ENCODE peak calls at places on chromosome X, in five cellular contexts. One of them, this sample, is unnamed. For H4K20me1, the result is how much of the 10 kb centered on the place peaks cover.

GRCh38 chrX:47991263-47992092 is 12.3 kb downstream of the ZNF182 start:
- DNase-seq in HCT116: no peak
- DNase-seq in hepatocyte: no peak
- DNase-seq in OCI-LY7: peak
- DNase-seq in SK-N-SH: no peak
- DNase-seq in this sample: no peak

GRCh38 chrX:14819766-14820165 is 53.1 kb downstream of the FANCB start:
- DNase-seq in HCT116: no peak
- DNase-seq in hepatocyte: no peak
- DNase-seq in OCI-LY7: no peak
- DNase-seq in SK-N-SH: no peak
- DNase-seq in this sample: no peak

GRCh38 chrX:106168107-106168506 is at the start of gene PWWP3B:
- DNase-seq in HCT116: peak
- DNase-seq in hepatocyte: peak
- DNase-seq in OCI-LY7: no peak
- DNase-seq in SK-N-SH: no peak
- DNase-seq in this sample: peak

GRCh38 chrX:47129879-47130358 is 14.6 kb downstream of the NDUFB11 start:
- DNase-seq in HCT116: no peak
- DNase-seq in hepatocyte: no peak
- DNase-seq in OCI-LY7: no peak
- DNase-seq in SK-N-SH: no peak
- DNase-seq in this sample: peak

GRCh38 chrX:8748855-8749254 is 16.9 kb upstream of the ANOS1 start:
- DNase-seq in HCT116: no peak
- DNase-seq in hepatocyte: peak
- DNase-seq in OCI-LY7: peak
- DNase-seq in SK-N-SH: peak
- DNase-seq in this sample: peak

GRCh38 chrX:140092121-140092520 is 126.8 kb upstream of the CXorf66 start:
- DNase-seq in HCT116: no peak
- DNase-seq in hepatocyte: no peak
- DNase-seq in OCI-LY7: no peak
- DNase-seq in SK-N-SH: no peak
- DNase-seq in this sample: no peak

GRCh38 chrX:2351999-2352995 is 148.5 kb downstream of the DHRSX start:
- DNase-seq in HCT116: no peak
- DNase-seq in hepatocyte: peak
- DNase-seq in OCI-LY7: no peak
- DNase-seq in SK-N-SH: no peak
- DNase-seq in this sample: no peak

GRCh38 chrX:135513140-135513535 is 7.3 kb upstream of the INTS6L start:
- DNase-seq in HCT116: no peak
- DNase-seq in hepatocyte: no peak
- DNase-seq in OCI-LY7: no peak
- DNase-seq in SK-N-SH: no peak
- DNase-seq in this sample: no peak

GRCh38 chrX:70013483-70014222 is 36.1 kb downstream of the AWAT2 start:
- DNase-seq in HCT116: no peak
- DNase-seq in hepatocyte: no peak
- DNase-seq in OCI-LY7: no peak
- DNase-seq in SK-N-SH: no peak
- DNase-seq in this sample: no peak

GRCh38 chrX:118347131-118347530 is 1.2 kb downstream of the WDR44 start:
- DNase-seq in HCT116: no peak
- DNase-seq in hepatocyte: peak
- DNase-seq in OCI-LY7: no peak
- DNase-seq in SK-N-SH: peak
- DNase-seq in this sample: no peak

GRCh38 chrX:131704136-131704695 is 160.3 kb downstream of the OR13H1 start:
- DNase-seq in HCT116: no peak
- DNase-seq in hepatocyte: no peak
- DNase-seq in OCI-LY7: no peak
- DNase-seq in SK-N-SH: peak
- DNase-seq in this sample: peak

GRCh38 chrX:8870411-8870810 is 69.2 kb upstream of the FAM9A start:
- DNase-seq in HCT116: no peak
- DNase-seq in hepatocyte: no peak
- DNase-seq in OCI-LY7: no peak
- DNase-seq in SK-N-SH: no peak
- DNase-seq in this sample: no peak

GRCh38 chrX:123859409-123859827 is 435 bp upstream of the XIAP start:
- DNase-seq in HCT116: no peak
- DNase-seq in hepatocyte: no peak
- DNase-seq in OCI-LY7: peak
- DNase-seq in SK-N-SH: peak
- DNase-seq in this sample: peak

GRCh38 chrX:68895339-68896250 is 66.8 kb downstream of the EFNB1 start:
- DNase-seq in HCT116: no peak
- DNase-seq in hepatocyte: peak
- DNase-seq in OCI-LY7: no peak
- DNase-seq in SK-N-SH: peak
- DNase-seq in this sample: no peak

GRCh38 chrX:1035206-1035605 is 177.2 kb downstream of the CRLF2 start:
- DNase-seq in HCT116: no peak
- DNase-seq in hepatocyte: no peak
- DNase-seq in OCI-LY7: no peak
- DNase-seq in SK-N-SH: no peak
- DNase-seq in this sample: no peak

GRCh38 chrX:1423215-1423614 is 29.5 kb downstream of the ASMTL start:
- DNase-seq in HCT116: no peak
- DNase-seq in hepatocyte: no peak
- DNase-seq in OCI-LY7: no peak
- DNase-seq in SK-N-SH: no peak
- DNase-seq in this sample: no peak

GRCh38 chrX:151722241-151722846 is 6.5 kb downstream of the FATE1 start:
- DNase-seq in HCT116: peak
- DNase-seq in hepatocyte: peak
- DNase-seq in OCI-LY7: peak
- DNase-seq in SK-N-SH: peak
- DNase-seq in this sample: peak

GRCh38 chrX:71111141-71111843 is at the start of gene IL2RG:
- DNase-seq in HCT116: no peak
- DNase-seq in hepatocyte: peak
- DNase-seq in OCI-LY7: peak
- DNase-seq in SK-N-SH: no peak
- DNase-seq in this sample: no peak

GRCh38 chrX:71911023-71911730 is 532 bp downstream of the NHSL2 start:
- DNase-seq in HCT116: no peak
- DNase-seq in hepatocyte: peak
- DNase-seq in OCI-LY7: no peak
- DNase-seq in SK-N-SH: peak
- DNase-seq in this sample: peak

GRCh38 chrX:32448320-32448719 is 763.0 kb downstream of the DMD start:
- DNase-seq in HCT116: no peak
- DNase-seq in hepatocyte: no peak
- DNase-seq in OCI-LY7: peak
- DNase-seq in SK-N-SH: no peak
- DNase-seq in this sample: peak

GRCh38 chrX:81195712-81196111 is 6.0 kb downstream of the HMGN5 start:
- DNase-seq in HCT116: peak
- DNase-seq in hepatocyte: peak
- DNase-seq in OCI-LY7: peak
- DNase-seq in SK-N-SH: peak
- DNase-seq in this sample: peak

GRCh38 chrX:151873096-151873495 is 39.6 kb upstream of the MAGEA4 start:
- DNase-seq in HCT116: no peak
- DNase-seq in hepatocyte: no peak
- DNase-seq in OCI-LY7: no peak
- DNase-seq in SK-N-SH: no peak
- DNase-seq in this sample: no peak

GRCh38 chrX:5870238-5870637 is 358.4 kb downstream of the NLGN4X start:
- DNase-seq in HCT116: no peak
- DNase-seq in hepatocyte: no peak
- DNase-seq in OCI-LY7: no peak
- DNase-seq in SK-N-SH: no peak
- DNase-seq in this sample: no peak

GRCh38 chrX:153723351-153724251 is 586 bp downstream of the BCAP31 start:
- DNase-seq in HCT116: no peak
- DNase-seq in hepatocyte: peak
- DNase-seq in OCI-LY7: peak
- DNase-seq in SK-N-SH: peak
- DNase-seq in this sample: peak
- H4K20me1 ChIP-seq in HCT116: under half
- H4K20me1 ChIP-seq in hepatocyte: under half
- H4K20me1 ChIP-seq in OCI-LY7: under half
- H4K20me1 ChIP-seq in SK-N-SH: under half
- H4K20me1 ChIP-seq in this sample: under half

GRCh38 chrX:17860811-17861495 is at the start of gene RAI2:
- DNase-seq in HCT116: no peak
- DNase-seq in hepatocyte: peak
- DNase-seq in OCI-LY7: no peak
- DNase-seq in SK-N-SH: peak
- DNase-seq in this sample: peak
- TF ChIP-seq EZH2phosphoT487 in HCT116: no peak
- TF ChIP-seq EZH2phosphoT487 in hepatocyte: no peak
- TF ChIP-seq EZH2phosphoT487 in OCI-LY7: no peak
- TF ChIP-seq EZH2phosphoT487 in SK-N-SH: no peak
- TF ChIP-seq EZH2phosphoT487 in this sample: no peak

GRCh38 chrX:110987292-110987691 is 108.7 kb upstream of the PAK3 start:
- DNase-seq in HCT116: no peak
- DNase-seq in hepatocyte: no peak
- DNase-seq in OCI-LY7: no peak
- DNase-seq in SK-N-SH: no peak
- DNase-seq in this sample: peak

GRCh38 chrX:110989447-110989846 is 106.5 kb upstream of the PAK3 start:
- DNase-seq in HCT116: no peak
- DNase-seq in hepatocyte: no peak
- DNase-seq in OCI-LY7: no peak
- DNase-seq in SK-N-SH: no peak
- DNase-seq in this sample: no peak

GRCh38 chrX:110989869-110990268 is 106.1 kb upstream of the PAK3 start:
- DNase-seq in HCT116: no peak
- DNase-seq in hepatocyte: no peak
- DNase-seq in OCI-LY7: no peak
- DNase-seq in SK-N-SH: no peak
- DNase-seq in this sample: no peak

GRCh38 chrX:110992611-110993010 is 103.4 kb upstream of the PAK3 start:
- DNase-seq in HCT116: no peak
- DNase-seq in hepatocyte: peak
- DNase-seq in OCI-LY7: peak
- DNase-seq in SK-N-SH: peak
- DNase-seq in this sample: peak
- TF ChIP-seq CTCF in HCT116: peak
- TF ChIP-seq CTCF in hepatocyte: peak
- TF ChIP-seq CTCF in OCI-LY7: peak
- TF ChIP-seq CTCF in SK-N-SH: peak
- TF ChIP-seq CTCF in this sample: peak

DNA sequence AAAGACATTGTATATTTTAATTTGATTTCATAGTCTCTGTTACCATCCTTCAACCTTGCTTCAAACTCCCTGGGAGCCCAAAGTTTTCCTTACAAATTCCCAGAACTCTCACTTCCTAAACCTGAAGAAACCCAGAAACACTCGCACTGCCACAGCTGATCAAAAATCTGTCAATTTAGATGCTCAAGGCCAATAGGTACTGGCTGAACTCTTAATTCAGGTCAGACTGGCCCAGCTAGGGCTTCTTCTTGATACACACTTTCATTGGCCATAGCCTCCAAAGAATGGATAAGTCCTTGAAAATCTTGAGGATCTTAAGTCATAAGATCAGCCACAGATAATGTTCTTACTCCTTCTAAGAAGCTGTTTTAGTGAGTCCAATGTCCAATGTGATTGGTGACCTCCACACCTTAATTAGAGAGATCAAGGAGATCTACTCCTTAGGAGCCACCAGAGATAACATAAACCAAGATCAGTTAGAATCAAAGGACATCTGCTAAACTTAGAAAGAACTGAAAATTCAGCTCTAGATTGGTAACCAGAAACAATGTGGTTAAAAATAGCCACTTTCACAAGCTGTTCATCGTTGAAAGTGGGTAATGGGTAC is 51.5 kb downstream of the ACSL4 start:
- DNase-seq in HCT116: no peak
- DNase-seq in hepatocyte: no peak
- DNase-seq in OCI-LY7: no peak
- DNase-seq in SK-N-SH: no peak
- DNase-seq in this sample: no peak
- H4K20me1 ChIP-seq in HCT116: under half
- H4K20me1 ChIP-seq in hepatocyte: under half
- H4K20me1 ChIP-seq in OCI-LY7: under half
- H4K20me1 ChIP-seq in SK-N-SH: under half
- H4K20me1 ChIP-seq in this sample: under half

GRCh38 chrX:63513825-63514574 is 162.9 kb upstream of the SPIN4 start:
- DNase-seq in HCT116: no peak
- DNase-seq in hepatocyte: no peak
- DNase-seq in OCI-LY7: no peak
- DNase-seq in SK-N-SH: no peak
- DNase-seq in this sample: no peak
- TF ChIP-seq EZH2phosphoT487 in HCT116: no peak
- TF ChIP-seq EZH2phosphoT487 in hepatocyte: no peak
- TF ChIP-seq EZH2phosphoT487 in OCI-LY7: no peak
- TF ChIP-seq EZH2phosphoT487 in SK-N-SH: no peak
- TF ChIP-seq EZH2phosphoT487 in this sample: no peak

GRCh38 chrX:57155171-57155570 is 18.0 kb upstream of the SPIN2A start:
- DNase-seq in HCT116: no peak
- DNase-seq in hepatocyte: no peak
- DNase-seq in OCI-LY7: no peak
- DNase-seq in SK-N-SH: no peak
- DNase-seq in this sample: peak

DNA sequence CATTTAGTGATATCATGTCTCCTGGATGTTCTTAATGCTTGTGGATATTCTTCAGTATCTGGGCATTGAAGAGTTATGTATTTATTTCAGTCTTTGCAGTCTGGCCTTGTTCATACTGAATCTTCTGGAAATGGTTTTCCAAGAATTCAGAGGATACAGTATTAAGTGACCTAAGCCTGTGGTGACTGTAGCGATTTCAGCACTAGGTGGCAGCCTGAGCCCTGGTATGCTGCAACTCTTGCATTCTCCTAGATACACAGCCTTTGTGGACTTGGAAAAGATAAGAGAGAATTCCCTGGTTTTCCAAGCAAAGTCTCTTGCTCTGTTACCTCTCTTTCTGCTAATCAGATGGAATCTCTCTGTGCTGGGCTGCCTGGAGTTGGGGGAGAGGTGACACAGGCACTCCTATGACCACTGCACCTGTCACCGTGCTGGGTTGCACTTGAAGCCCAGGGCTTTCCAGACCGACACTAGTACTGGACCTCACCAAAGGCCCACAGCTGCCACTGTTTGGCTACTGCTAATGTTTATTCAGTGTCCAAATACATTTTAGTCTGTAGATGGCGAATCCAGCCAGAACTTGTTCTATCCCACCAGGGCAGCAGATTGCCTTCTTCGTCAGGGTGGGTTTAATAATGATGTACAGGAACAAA is 19.3 kb upstream of the SPIN2A start:
- DNase-seq in HCT116: peak
- DNase-seq in hepatocyte: peak
- DNase-seq in OCI-LY7: peak
- DNase-seq in SK-N-SH: no peak
- DNase-seq in this sample: peak
- TF ChIP-seq CTCF in HCT116: peak
- TF ChIP-seq CTCF in hepatocyte: peak
- TF ChIP-seq CTCF in OCI-LY7: peak
- TF ChIP-seq CTCF in SK-N-SH: peak
- TF ChIP-seq CTCF in this sample: peak

GRCh38 chrX:153724252-153725038 is at the start of the genes ABCD1 and BCAP31:
- DNase-seq in HCT116: peak
- DNase-seq in hepatocyte: peak
- DNase-seq in OCI-LY7: peak
- DNase-seq in SK-N-SH: peak
- DNase-seq in this sample: peak
- H4K20me1 ChIP-seq in HCT116: under half
- H4K20me1 ChIP-seq in hepatocyte: under half
- H4K20me1 ChIP-seq in OCI-LY7: under half
- H4K20me1 ChIP-seq in SK-N-SH: under half
- H4K20me1 ChIP-seq in this sample: under half

This sample was measured in GM23338.